ENCODE peak calls at places on chromosome 22, in four cellular contexts. One of them, this sample, is unnamed.

GRCh38 chr22:33861216-33861875 is 58.9 kb downstream of the LARGE1 start:
- DNase-seq in AG04450: no peak
- DNase-seq in AG09309: no peak
- DNase-seq in stomach: no peak
- DNase-seq in this sample: no peak

GRCh38 chr22:50530280-50530856 is 556 bp upstream of the TYMP start:
- DNase-seq in AG09309: peak; percentile 46
- DNase-seq in AG04450: no peak
- DNase-seq in stomach: peak; percentile 91
- DNase-seq in this sample: no peak

GRCh38 chr22:18970180-18970947 is 34.3 kb upstream of the PRODH start:
- DNase-seq in AG09309: no peak
- DNase-seq in AG04450: no peak
- DNase-seq in stomach: no peak
- DNase-seq in this sample: peak; percentile 51

GRCh38 chr22:49614966-49615965 is 212.4 kb downstream of the BRD1 start:
- DNase-seq in AG09309: no peak
- DNase-seq in stomach: no peak
- DNase-seq in AG04450: no peak
- DNase-seq in this sample: no peak

GRCh38 chr22:43402128-43402527 is 9.7 kb upstream of the MPPED1 start:
- DNase-seq in stomach: no peak
- DNase-seq in AG04450: no peak
- DNase-seq in AG09309: no peak
- DNase-seq in this sample: no peak

GRCh38 chr22:17972385-17973181 is 51.8 kb downstream of the MICAL3 start:
- DNase-seq in AG04450: peak; percentile 64
- DNase-seq in AG09309: no peak
- DNase-seq in stomach: no peak
- DNase-seq in this sample: no peak

GRCh38 chr22:42385691-42386090 is 46.5 kb downstream of the NFAM1 start:
- DNase-seq in stomach: no peak
- DNase-seq in AG09309: no peak
- DNase-seq in AG04450: no peak
- DNase-seq in this sample: no peak

GRCh38 chr22:29244785-29245625 is 22.8 kb downstream of the RHBDD3 start:
- DNase-seq in AG09309: no peak
- DNase-seq in stomach: no peak
- DNase-seq in AG04450: no peak
- DNase-seq in this sample: no peak

GRCh38 chr22:40036591-40037225 is 42.0 kb downstream of the FAM83F start:
- DNase-seq in AG04450: peak; percentile 58
- DNase-seq in AG09309: peak; percentile 20
- DNase-seq in stomach: peak; percentile 63
- DNase-seq in this sample: peak; percentile 44

GRCh38 chr22:49365910-49366309 is 461.8 kb downstream of the BRD1 start:
- DNase-seq in AG09309: no peak
- DNase-seq in AG04450: no peak
- DNase-seq in stomach: peak; percentile 14
- DNase-seq in this sample: no peak

GRCh38 chr22:44538518-44539315 is 40.7 kb upstream of the RTL6 start:
- DNase-seq in stomach: no peak
- DNase-seq in AG09309: no peak
- DNase-seq in AG04450: no peak
- DNase-seq in this sample: no peak

GRCh38 chr22:44753189-44754042 is 1.0 kb downstream of the ARHGAP8 start:
- DNase-seq in AG09309: no peak
- DNase-seq in AG04450: no peak
- DNase-seq in stomach: no peak
- DNase-seq in this sample: no peak

GRCh38 chr22:35380537-35381423 is at the start of gene HMOX1:
- DNase-seq in stomach: peak; percentile 91
- DNase-seq in AG09309: peak; percentile 71
- DNase-seq in AG04450: peak; percentile 76
- DNase-seq in this sample: peak; percentile 58
- TF ChIP-seq CTCF in stomach: no peak
- TF ChIP-seq CTCF in AG09309: no peak
- TF ChIP-seq CTCF in AG04450: no peak
- TF ChIP-seq CTCF in this sample: no peak

GRCh38 chr22:47357086-47357485 is 594.6 kb downstream of the TBC1D22A start:
- DNase-seq in AG09309: no peak
- DNase-seq in AG04450: no peak
- DNase-seq in stomach: no peak
- DNase-seq in this sample: no peak
- TF ChIP-seq CTCF in AG09309: no peak
- TF ChIP-seq CTCF in AG04450: no peak
- TF ChIP-seq CTCF in stomach: no peak
- TF ChIP-seq CTCF in this sample: no peak

GRCh38 chr22:41191467-41191866 is 13.6 kb upstream of the L3MBTL2 start:
- DNase-seq in stomach: no peak
- DNase-seq in AG09309: no peak
- DNase-seq in AG04450: no peak
- DNase-seq in this sample: no peak

GRCh38 chr22:41197808-41198585 is 7.1 kb upstream of the L3MBTL2 start:
- DNase-seq in stomach: peak; percentile 50
- DNase-seq in AG04450: no peak
- DNase-seq in AG09309: no peak
- DNase-seq in this sample: no peak

GRCh38 chr22:41193829-41194228 is 11.3 kb upstream of the L3MBTL2 start:
- DNase-seq in AG04450: no peak
- DNase-seq in AG09309: no peak
- DNase-seq in stomach: no peak
- DNase-seq in this sample: no peak

GRCh38 chr22:41201146-41201545 is 4.0 kb upstream of the L3MBTL2 start:
- DNase-seq in AG04450: no peak
- DNase-seq in AG09309: no peak
- DNase-seq in stomach: no peak
- DNase-seq in this sample: no peak

GRCh38 chr22:41197046-41197807 is 7.9 kb upstream of the L3MBTL2 start:
- DNase-seq in AG09309: no peak
- DNase-seq in AG04450: no peak
- DNase-seq in stomach: peak; percentile 83
- DNase-seq in this sample: peak; percentile 70
- TF ChIP-seq CTCF in AG09309: peak; percentile 24
- TF ChIP-seq CTCF in AG04450: peak; percentile 17
- TF ChIP-seq CTCF in stomach: peak; percentile 17
- TF ChIP-seq CTCF in this sample: peak; percentile 15

DNA sequence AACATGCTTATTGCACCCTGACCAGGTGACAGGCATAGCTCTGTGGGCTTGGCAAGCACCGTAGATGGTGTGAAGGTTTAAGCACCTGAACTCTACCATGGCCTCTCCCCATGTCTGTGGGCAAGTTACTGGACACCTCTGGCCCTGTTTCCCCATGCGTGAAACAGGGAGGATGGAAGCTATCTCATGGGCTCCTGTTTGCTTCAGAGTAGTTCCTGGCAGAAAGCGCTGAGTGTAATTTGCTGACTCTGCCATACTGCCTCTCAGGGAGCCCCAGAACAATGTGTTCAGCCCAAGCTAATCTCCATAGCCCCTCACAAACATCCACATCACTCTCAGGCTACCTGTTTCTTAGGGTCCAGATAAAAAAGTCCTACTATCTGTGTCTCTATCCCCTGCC is 2.4 kb downstream of the CBX6 start:
- DNase-seq in AG04450: no peak
- DNase-seq in stomach: no peak
- DNase-seq in AG09309: no peak
- DNase-seq in this sample: no peak
- TF ChIP-seq CTCF in AG04450: no peak
- TF ChIP-seq CTCF in stomach: no peak
- TF ChIP-seq CTCF in AG09309: no peak
- TF ChIP-seq CTCF in this sample: no peak

DNA sequence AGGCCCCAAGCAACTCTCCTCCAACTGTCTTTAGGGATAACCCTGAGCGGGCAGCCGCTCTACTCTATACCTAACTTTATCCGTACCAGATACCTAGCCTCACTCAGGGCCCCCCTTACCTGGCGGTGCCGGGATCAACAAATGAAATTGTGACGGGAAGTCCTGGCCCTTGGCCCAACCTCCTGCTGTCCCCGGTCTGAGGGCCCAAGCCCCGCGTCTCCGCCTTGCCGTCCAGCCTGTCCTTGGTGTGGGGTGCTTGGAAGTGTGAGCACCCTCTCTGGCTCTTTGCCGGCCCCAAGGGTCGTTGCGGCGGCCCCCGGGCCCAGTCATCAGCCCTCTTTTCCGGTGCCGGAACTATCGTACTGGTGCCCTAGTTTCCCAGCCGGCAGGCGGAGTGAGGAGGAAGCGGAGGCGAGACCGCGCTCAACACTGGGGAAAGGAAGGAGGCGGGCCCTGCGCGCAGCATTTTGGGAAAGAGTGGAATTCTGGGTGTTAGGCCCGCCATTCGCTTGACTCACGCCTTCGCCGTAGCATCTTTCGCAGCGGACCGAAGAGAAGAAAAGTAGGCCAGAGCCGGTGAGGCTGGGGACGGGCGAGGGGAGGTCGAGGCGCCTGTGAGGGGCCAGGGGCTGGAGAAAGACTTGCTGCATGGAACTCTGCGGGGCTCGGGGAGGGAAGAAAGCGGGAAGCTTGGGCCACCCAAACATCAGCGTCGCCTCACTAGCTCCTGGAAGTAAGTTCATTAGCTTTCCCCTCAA is at the start of gene SNRPD3:
- DNase-seq in AG09309: peak; percentile 71
- DNase-seq in stomach: peak; percentile 94
- DNase-seq in AG04450: peak; percentile 82
- DNase-seq in this sample: peak; percentile 80
- TF ChIP-seq CTCF in AG09309: peak; percentile 20
- TF ChIP-seq CTCF in stomach: peak; percentile 20
- TF ChIP-seq CTCF in AG04450: peak; percentile 37
- TF ChIP-seq CTCF in this sample: no peak

DNA sequence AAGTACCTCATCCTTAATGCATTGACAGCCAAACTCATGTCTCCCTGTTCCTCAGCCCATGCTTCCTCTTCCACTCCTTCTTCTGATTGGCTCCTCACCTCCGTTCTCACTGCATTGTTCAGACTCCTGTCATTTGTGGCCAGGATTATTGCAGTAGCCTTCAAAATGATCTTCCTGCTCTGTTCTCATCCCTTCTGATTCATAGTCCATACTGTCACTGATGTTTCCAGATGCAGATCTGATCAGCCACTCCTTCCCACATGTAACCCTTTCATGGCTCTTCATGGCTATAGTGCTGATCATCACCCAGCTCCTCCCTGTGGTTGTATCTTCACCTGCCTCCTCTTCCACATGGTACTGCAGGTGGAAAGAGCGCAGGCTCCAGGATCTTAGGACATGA is 71.7 kb downstream of the DEPDC5 start:
- DNase-seq in AG09309: no peak
- DNase-seq in stomach: no peak
- DNase-seq in AG04450: no peak
- DNase-seq in this sample: no peak
- TF ChIP-seq CTCF in AG09309: no peak
- TF ChIP-seq CTCF in stomach: no peak
- TF ChIP-seq CTCF in AG04450: no peak
- TF ChIP-seq CTCF in this sample: no peak

GRCh38 chr22:20584872-20585639 is 77.6 kb downstream of the MED15 start:
- DNase-seq in AG09309: no peak
- DNase-seq in AG04450: no peak
- DNase-seq in stomach: no peak
- DNase-seq in this sample: no peak

GRCh38 chr22:20582520-20583361 is 75.3 kb downstream of the MED15 start:
- DNase-seq in AG04450: no peak
- DNase-seq in AG09309: no peak
- DNase-seq in stomach: no peak
- DNase-seq in this sample: no peak

GRCh38 chr22:20584029-20584871 is 76.8 kb downstream of the MED15 start:
- DNase-seq in AG09309: no peak
- DNase-seq in AG04450: no peak
- DNase-seq in stomach: no peak
- DNase-seq in this sample: no peak

GRCh38 chr22:20582171-20582511 is 74.7 kb downstream of the MED15 start:
- DNase-seq in AG09309: no peak
- DNase-seq in AG04450: no peak
- DNase-seq in stomach: no peak
- DNase-seq in this sample: no peak

GRCh38 chr22:20583471-20583922 is 76.1 kb downstream of the MED15 start:
- DNase-seq in AG09309: no peak
- DNase-seq in stomach: no peak
- DNase-seq in AG04450: no peak
- DNase-seq in this sample: no peak
- TF ChIP-seq CTCF in AG09309: peak; percentile 23
- TF ChIP-seq CTCF in stomach: no peak
- TF ChIP-seq CTCF in AG04450: no peak
- TF ChIP-seq CTCF in this sample: peak; percentile 16

GRCh38 chr22:37594237-37594636 is 14.3 kb upstream of the LGALS2 start:
- DNase-seq in AG04450: no peak
- DNase-seq in stomach: no peak
- DNase-seq in AG09309: no peak
- DNase-seq in this sample: no peak

GRCh38 chr22:37604074-37604473 is 4.6 kb upstream of the GGA1 start:
- DNase-seq in AG09309: no peak
- DNase-seq in AG04450: no peak
- DNase-seq in stomach: no peak
- DNase-seq in this sample: no peak

GRCh38 chr22:37601203-37601539 is 7.5 kb upstream of the GGA1 start:
- DNase-seq in stomach: no peak
- DNase-seq in AG04450: no peak
- DNase-seq in AG09309: no peak
- DNase-seq in this sample: no peak

GRCh38 chr22:37601540-37602442 is 6.8 kb upstream of the GGA1 start:
- DNase-seq in AG09309: peak; percentile 24
- DNase-seq in stomach: peak; percentile 79
- DNase-seq in AG04450: no peak
- DNase-seq in this sample: no peak

DNA sequence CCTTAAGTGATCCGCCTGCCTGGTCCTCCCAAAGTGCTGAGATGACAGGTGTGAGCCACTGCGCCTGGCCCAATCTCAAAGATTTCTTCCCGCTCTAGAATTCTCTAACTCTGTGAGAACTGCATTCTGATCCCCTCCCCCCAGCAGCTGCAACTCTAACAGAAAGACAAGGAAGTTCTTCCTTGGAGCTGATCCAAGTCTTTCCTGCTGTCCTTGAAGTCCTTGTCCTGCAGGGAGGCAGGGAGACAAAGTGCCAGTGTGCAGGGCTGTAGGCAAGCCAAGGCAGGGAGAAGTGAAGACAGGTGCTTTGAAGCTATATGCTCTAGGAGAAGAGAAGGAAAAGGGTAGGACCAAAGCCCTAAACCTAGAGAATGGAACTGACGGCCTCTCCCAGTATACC is 9.5 kb upstream of the GGA1 start:
- DNase-seq in AG04450: no peak
- DNase-seq in AG09309: no peak
- DNase-seq in stomach: no peak
- DNase-seq in this sample: no peak
- TF ChIP-seq CTCF in AG04450: no peak
- TF ChIP-seq CTCF in AG09309: no peak
- TF ChIP-seq CTCF in stomach: no peak
- TF ChIP-seq CTCF in this sample: no peak

DNA sequence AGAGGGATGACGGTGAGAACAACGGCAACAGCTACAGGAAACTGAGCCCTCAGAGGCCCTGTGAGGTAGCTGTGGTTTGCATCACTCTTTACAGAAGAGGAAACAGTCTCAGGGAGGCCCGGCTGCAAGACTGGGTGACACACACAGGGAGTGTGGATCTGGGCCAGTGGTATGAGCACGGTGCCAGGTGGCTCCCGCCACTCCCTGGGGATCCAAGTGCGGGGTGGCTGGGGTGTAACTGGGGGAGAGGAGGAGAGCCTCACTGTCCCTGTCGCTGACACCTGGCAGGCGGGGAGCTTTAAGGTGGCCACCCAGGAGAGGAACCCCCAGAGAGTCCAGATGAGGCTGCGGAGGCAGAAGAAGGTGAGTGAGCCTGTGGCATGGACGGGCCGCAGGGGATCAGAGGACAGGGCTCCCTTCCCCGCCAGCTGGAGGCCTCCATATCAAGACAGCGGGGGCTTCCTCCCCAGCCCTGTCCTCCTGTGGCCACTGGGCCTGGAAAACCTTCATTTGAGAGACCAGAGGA is 5.6 kb downstream of the RGL4 start:
- DNase-seq in AG09309: no peak
- DNase-seq in stomach: peak; percentile 51
- DNase-seq in AG04450: no peak
- DNase-seq in this sample: no peak
- TF ChIP-seq CTCF in AG09309: no peak
- TF ChIP-seq CTCF in stomach: no peak
- TF ChIP-seq CTCF in AG04450: no peak
- TF ChIP-seq CTCF in this sample: no peak